ENCODE peak calls at places on chromosomes 4 and X, in seven cellular contexts. One of them, this sample, is unnamed.

GRCh38 chr4:75939890-75940691 is 722 bp downstream of the NAAA start:
- DNase-seq in naive thymus-derived CD4-positive, alpha-beta T cell: peak
- DNase-seq in astrocyte: peak
- DNase-seq in substantia nigra: peak
- DNase-seq in tibial artery: peak
- DNase-seq in fibroblast of lung: peak
- DNase-seq in iPS DF 6.9: no peak
- DNase-seq in this sample: peak

GRCh38 chr4:156799121-156799589 is 172.4 kb downstream of the PDGFC start:
- DNase-seq in fibroblast of lung: peak
- DNase-seq in tibial artery: no peak
- DNase-seq in astrocyte: peak
- DNase-seq in substantia nigra: no peak
- DNase-seq in iPS DF 6.9: no peak
- DNase-seq in naive thymus-derived CD4-positive, alpha-beta T cell: no peak
- DNase-seq in this sample: no peak

GRCh38 chrX:53440631-53441517 is 6.7 kb upstream of the HSD17B10 start:
- DNase-seq in fibroblast of lung: peak
- DNase-seq in tibial artery: peak
- DNase-seq in substantia nigra: peak
- DNase-seq in naive thymus-derived CD4-positive, alpha-beta T cell: no peak
- DNase-seq in iPS DF 6.9: no peak
- DNase-seq in astrocyte: peak
- DNase-seq in this sample: peak

GRCh38 chr4:4613126-4613465 is 71.2 kb upstream of the STX18 start:
- DNase-seq in fibroblast of lung: peak
- DNase-seq in substantia nigra: no peak
- DNase-seq in tibial artery: no peak
- DNase-seq in astrocyte: no peak
- DNase-seq in iPS DF 6.9: no peak
- DNase-seq in naive thymus-derived CD4-positive, alpha-beta T cell: no peak
- DNase-seq in this sample: no peak

GRCh38 chr4:33924239-33924638 is 2320.1 kb downstream of the ARAP2 start:
- DNase-seq in tibial artery: no peak
- DNase-seq in substantia nigra: no peak
- DNase-seq in fibroblast of lung: peak
- DNase-seq in iPS DF 6.9: no peak
- DNase-seq in naive thymus-derived CD4-positive, alpha-beta T cell: no peak
- DNase-seq in astrocyte: peak
- DNase-seq in this sample: no peak

GRCh38 chr4:4574792-4575191 is 32.9 kb upstream of the STX18 start:
- DNase-seq in astrocyte: peak
- DNase-seq in fibroblast of lung: peak
- DNase-seq in substantia nigra: no peak
- DNase-seq in naive thymus-derived CD4-positive, alpha-beta T cell: no peak
- DNase-seq in tibial artery: peak
- DNase-seq in iPS DF 6.9: no peak
- DNase-seq in this sample: peak

GRCh38 chr4:4791299-4791798 is 68.1 kb upstream of the MSX1 start:
- DNase-seq in fibroblast of lung: no peak
- DNase-seq in naive thymus-derived CD4-positive, alpha-beta T cell: no peak
- DNase-seq in substantia nigra: peak
- DNase-seq in tibial artery: no peak
- DNase-seq in astrocyte: peak
- DNase-seq in iPS DF 6.9: no peak
- DNase-seq in this sample: no peak

GRCh38 chrX:47697171-47697570 is 38.2 kb upstream of the UXT start:
- DNase-seq in fibroblast of lung: no peak
- DNase-seq in substantia nigra: no peak
- DNase-seq in naive thymus-derived CD4-positive, alpha-beta T cell: no peak
- DNase-seq in tibial artery: no peak
- DNase-seq in astrocyte: no peak
- DNase-seq in iPS DF 6.9: no peak
- DNase-seq in this sample: no peak

GRCh38 chr4:113411496-113411938 is 350.0 kb downstream of the CAMK2D start:
- DNase-seq in tibial artery: peak
- DNase-seq in fibroblast of lung: peak
- DNase-seq in astrocyte: peak
- DNase-seq in naive thymus-derived CD4-positive, alpha-beta T cell: no peak
- DNase-seq in substantia nigra: no peak
- DNase-seq in iPS DF 6.9: no peak
- DNase-seq in this sample: no peak

GRCh38 chr4:54232151-54232688 is 3.1 kb downstream of the PDGFRA start:
- DNase-seq in fibroblast of lung: peak
- DNase-seq in substantia nigra: no peak
- DNase-seq in astrocyte: peak
- DNase-seq in naive thymus-derived CD4-positive, alpha-beta T cell: no peak
- DNase-seq in tibial artery: no peak
- DNase-seq in iPS DF 6.9: no peak
- DNase-seq in this sample: no peak

GRCh38 chr4:33425916-33426315 is 2705.7 kb downstream of the PCDH7 start:
- DNase-seq in tibial artery: no peak
- DNase-seq in naive thymus-derived CD4-positive, alpha-beta T cell: no peak
- DNase-seq in fibroblast of lung: no peak
- DNase-seq in substantia nigra: no peak
- DNase-seq in iPS DF 6.9: no peak
- DNase-seq in astrocyte: no peak
- DNase-seq in this sample: no peak

GRCh38 chr4:81664079-81664478 is 192.4 kb upstream of the RASGEF1B start:
- DNase-seq in tibial artery: no peak
- DNase-seq in astrocyte: no peak
- DNase-seq in iPS DF 6.9: no peak
- DNase-seq in fibroblast of lung: no peak
- DNase-seq in naive thymus-derived CD4-positive, alpha-beta T cell: no peak
- DNase-seq in substantia nigra: no peak
- DNase-seq in this sample: no peak

GRCh38 chr4:181702864-181703263 is 540.3 kb upstream of the TENM3 start:
- DNase-seq in astrocyte: no peak
- DNase-seq in fibroblast of lung: no peak
- DNase-seq in iPS DF 6.9: no peak
- DNase-seq in tibial artery: no peak
- DNase-seq in substantia nigra: no peak
- DNase-seq in naive thymus-derived CD4-positive, alpha-beta T cell: no peak
- DNase-seq in this sample: no peak

GRCh38 chr4:38753021-38753806 is 29.6 kb downstream of the TLR10 start:
- DNase-seq in astrocyte: peak
- DNase-seq in iPS DF 6.9: peak
- DNase-seq in tibial artery: peak
- DNase-seq in fibroblast of lung: peak
- DNase-seq in substantia nigra: no peak
- DNase-seq in naive thymus-derived CD4-positive, alpha-beta T cell: no peak
- DNase-seq in this sample: peak

GRCh38 chr4:103306870-103307345 is 108.8 kb upstream of the CENPE start:
- DNase-seq in iPS DF 6.9: no peak
- DNase-seq in fibroblast of lung: no peak
- DNase-seq in naive thymus-derived CD4-positive, alpha-beta T cell: no peak
- DNase-seq in substantia nigra: peak
- DNase-seq in tibial artery: no peak
- DNase-seq in astrocyte: no peak
- DNase-seq in this sample: no peak

GRCh38 chr4:153683763-153684181 is 308 bp upstream of the TLR2 start:
- DNase-seq in astrocyte: no peak
- DNase-seq in iPS DF 6.9: peak
- DNase-seq in naive thymus-derived CD4-positive, alpha-beta T cell: no peak
- DNase-seq in substantia nigra: no peak
- DNase-seq in tibial artery: no peak
- DNase-seq in fibroblast of lung: no peak
- DNase-seq in this sample: no peak

GRCh38 chr4:142372570-142373300 is 473.4 kb downstream of the INPP4B start:
- DNase-seq in naive thymus-derived CD4-positive, alpha-beta T cell: no peak
- DNase-seq in tibial artery: no peak
- DNase-seq in substantia nigra: no peak
- DNase-seq in iPS DF 6.9: no peak
- DNase-seq in astrocyte: no peak
- DNase-seq in fibroblast of lung: no peak
- DNase-seq in this sample: no peak

GRCh38 chr4:76214269-76214628 is 625 bp upstream of the SCARB2 start:
- DNase-seq in fibroblast of lung: no peak
- DNase-seq in tibial artery: no peak
- DNase-seq in naive thymus-derived CD4-positive, alpha-beta T cell: no peak
- DNase-seq in iPS DF 6.9: no peak
- DNase-seq in astrocyte: no peak
- DNase-seq in substantia nigra: no peak
- DNase-seq in this sample: no peak

GRCh38 chrX:16946361-16946964 is at the start of gene REPS2:
- DNase-seq in tibial artery: peak
- DNase-seq in fibroblast of lung: peak
- DNase-seq in naive thymus-derived CD4-positive, alpha-beta T cell: peak
- DNase-seq in substantia nigra: peak
- DNase-seq in iPS DF 6.9: no peak
- DNase-seq in astrocyte: peak
- DNase-seq in this sample: peak

GRCh38 chrX:115013705-115014104 is 3.7 kb downstream of the IL13RA2 start:
- DNase-seq in substantia nigra: no peak
- DNase-seq in tibial artery: no peak
- DNase-seq in astrocyte: no peak
- DNase-seq in iPS DF 6.9: no peak
- DNase-seq in fibroblast of lung: peak
- DNase-seq in naive thymus-derived CD4-positive, alpha-beta T cell: no peak
- DNase-seq in this sample: no peak
- H3K27ac ChIP-seq in substantia nigra: no peak
- H3K27ac ChIP-seq in tibial artery: no peak
- H3K27ac ChIP-seq in astrocyte: no peak
- H3K27ac ChIP-seq in iPS DF 6.9: no peak
- H3K27ac ChIP-seq in fibroblast of lung: no peak
- H3K27ac ChIP-seq in naive thymus-derived CD4-positive, alpha-beta T cell: no peak
- H3K27ac ChIP-seq in this sample: no peak

GRCh38 chr4:101956068-101956805 is 165.7 kb downstream of the BANK1 start:
- DNase-seq in fibroblast of lung: no peak
- DNase-seq in tibial artery: no peak
- DNase-seq in substantia nigra: no peak
- DNase-seq in astrocyte: no peak
- DNase-seq in naive thymus-derived CD4-positive, alpha-beta T cell: no peak
- DNase-seq in iPS DF 6.9: no peak
- DNase-seq in this sample: no peak
- H3K27ac ChIP-seq in fibroblast of lung: no peak
- H3K27ac ChIP-seq in tibial artery: no peak
- H3K27ac ChIP-seq in substantia nigra: no peak
- H3K27ac ChIP-seq in astrocyte: no peak
- H3K27ac ChIP-seq in naive thymus-derived CD4-positive, alpha-beta T cell: no peak
- H3K27ac ChIP-seq in iPS DF 6.9: no peak
- H3K27ac ChIP-seq in this sample: no peak

DNA sequence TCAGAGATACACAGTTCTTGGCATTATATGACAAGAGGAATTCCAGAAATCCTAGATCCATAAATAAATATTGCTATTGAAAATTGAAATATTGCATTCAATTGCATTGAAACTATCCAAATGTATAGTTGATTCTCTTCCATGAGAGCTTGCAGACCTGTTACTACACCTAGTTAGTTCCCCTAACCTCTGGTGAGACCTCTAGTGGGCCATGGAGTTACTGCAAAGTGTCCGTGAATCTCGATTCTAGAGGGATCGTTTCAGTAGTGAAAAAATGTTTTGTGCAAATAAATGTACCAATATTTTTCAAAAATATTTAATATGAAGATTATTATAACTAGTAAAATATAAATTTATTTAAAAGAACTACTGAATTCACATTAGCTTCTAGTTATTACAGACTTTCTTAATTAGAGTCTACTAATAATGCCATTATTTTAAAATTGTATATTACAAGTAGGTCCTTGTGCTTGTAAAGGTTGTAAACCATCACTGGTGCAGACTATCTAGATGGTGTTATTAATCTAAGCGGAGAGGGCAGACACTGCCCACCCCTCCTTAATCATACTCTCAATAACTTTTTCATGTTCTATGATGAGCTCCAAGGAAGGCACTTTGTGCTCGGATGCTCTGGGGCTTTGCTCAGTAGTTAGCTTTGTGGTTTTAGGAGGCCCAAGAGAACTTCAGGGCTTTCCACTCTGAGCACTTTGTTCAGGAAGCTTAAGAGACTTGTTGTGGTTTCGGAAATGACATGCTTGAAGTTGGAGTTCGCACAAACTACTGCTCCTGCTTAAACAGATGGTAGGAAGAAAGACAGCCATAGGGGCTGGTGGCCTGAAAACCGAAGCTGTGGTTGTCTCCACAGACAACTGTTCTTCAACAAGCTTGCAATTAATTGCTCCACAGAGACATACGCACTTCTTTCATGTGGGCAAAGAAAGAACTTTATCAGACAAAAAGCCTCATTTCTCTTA is 42.8 kb downstream of the IL21 start:
- DNase-seq in substantia nigra: no peak
- DNase-seq in astrocyte: no peak
- DNase-seq in fibroblast of lung: peak
- DNase-seq in iPS DF 6.9: no peak
- DNase-seq in tibial artery: no peak
- DNase-seq in naive thymus-derived CD4-positive, alpha-beta T cell: peak
- DNase-seq in this sample: peak
- H3K27ac ChIP-seq in substantia nigra: no peak
- H3K27ac ChIP-seq in astrocyte: no peak
- H3K27ac ChIP-seq in fibroblast of lung: no peak
- H3K27ac ChIP-seq in iPS DF 6.9: no peak
- H3K27ac ChIP-seq in tibial artery: no peak
- H3K27ac ChIP-seq in naive thymus-derived CD4-positive, alpha-beta T cell: peak
- H3K27ac ChIP-seq in this sample: no peak

GRCh38 chrX:120731386-120731785 is 101.5 kb upstream of the C1GALT1C1 start:
- DNase-seq in tibial artery: no peak
- DNase-seq in naive thymus-derived CD4-positive, alpha-beta T cell: no peak
- DNase-seq in astrocyte: peak
- DNase-seq in fibroblast of lung: no peak
- DNase-seq in substantia nigra: no peak
- DNase-seq in iPS DF 6.9: no peak
- DNase-seq in this sample: no peak

GRCh38 chrX:120727503-120727902 is 97.6 kb upstream of the C1GALT1C1 start:
- DNase-seq in fibroblast of lung: no peak
- DNase-seq in naive thymus-derived CD4-positive, alpha-beta T cell: no peak
- DNase-seq in tibial artery: no peak
- DNase-seq in iPS DF 6.9: no peak
- DNase-seq in substantia nigra: no peak
- DNase-seq in astrocyte: no peak
- DNase-seq in this sample: no peak

GRCh38 chrX:120726294-120726693 is 96.4 kb upstream of the C1GALT1C1 start:
- DNase-seq in fibroblast of lung: no peak
- DNase-seq in substantia nigra: no peak
- DNase-seq in iPS DF 6.9: no peak
- DNase-seq in tibial artery: no peak
- DNase-seq in astrocyte: no peak
- DNase-seq in naive thymus-derived CD4-positive, alpha-beta T cell: no peak
- DNase-seq in this sample: no peak

GRCh38 chrX:120725874-120726273 is 96.0 kb upstream of the C1GALT1C1 start:
- DNase-seq in tibial artery: no peak
- DNase-seq in astrocyte: no peak
- DNase-seq in iPS DF 6.9: no peak
- DNase-seq in naive thymus-derived CD4-positive, alpha-beta T cell: no peak
- DNase-seq in fibroblast of lung: no peak
- DNase-seq in substantia nigra: no peak
- DNase-seq in this sample: no peak

GRCh38 chrX:120727911-120728310 is 98.1 kb upstream of the C1GALT1C1 start:
- DNase-seq in substantia nigra: no peak
- DNase-seq in naive thymus-derived CD4-positive, alpha-beta T cell: no peak
- DNase-seq in tibial artery: no peak
- DNase-seq in iPS DF 6.9: no peak
- DNase-seq in astrocyte: no peak
- DNase-seq in fibroblast of lung: peak
- DNase-seq in this sample: no peak
- H3K27ac ChIP-seq in substantia nigra: no peak
- H3K27ac ChIP-seq in naive thymus-derived CD4-positive, alpha-beta T cell: no peak
- H3K27ac ChIP-seq in tibial artery: no peak
- H3K27ac ChIP-seq in iPS DF 6.9: no peak
- H3K27ac ChIP-seq in astrocyte: no peak
- H3K27ac ChIP-seq in fibroblast of lung: no peak
- H3K27ac ChIP-seq in this sample: no peak

GRCh38 chr4:2835978-2836377 is 7.7 kb upstream of the ADD1 start:
- DNase-seq in iPS DF 6.9: no peak
- DNase-seq in substantia nigra: no peak
- DNase-seq in naive thymus-derived CD4-positive, alpha-beta T cell: peak
- DNase-seq in fibroblast of lung: no peak
- DNase-seq in tibial artery: no peak
- DNase-seq in astrocyte: no peak
- DNase-seq in this sample: no peak
- H3K27ac ChIP-seq in iPS DF 6.9: no peak
- H3K27ac ChIP-seq in substantia nigra: no peak
- H3K27ac ChIP-seq in naive thymus-derived CD4-positive, alpha-beta T cell: peak
- H3K27ac ChIP-seq in fibroblast of lung: no peak
- H3K27ac ChIP-seq in tibial artery: no peak
- H3K27ac ChIP-seq in astrocyte: no peak
- H3K27ac ChIP-seq in this sample: peak

This sample was measured in heart right ventricle.